ENCODE peak calls at places on chromosomes 1 and 21, in nine cellular contexts. S, Q, N, B, O, E, H, F and C are unnamed samples. For H3K4me1, the result is how much of the 10 kb centered on the place peaks cover.

GRCh38 chr1:200774311-200774710 is 35.6 kb downstream of the CAMSAP2 start:
- DNase-seq in S (no peak), Q (no peak), N (no peak), B (no peak), O (no peak), E (no peak), H (no peak), F (no peak), C (no peak)

GRCh38 chr1:244339776-244340175 is 111.9 kb downstream of the ADSS2 start:
- DNase-seq in S (no peak), Q (no peak), N (no peak), B (no peak), O (no peak), E (no peak), H (no peak), F (no peak), C (no peak)

GRCh38 chr1:236421022-236421421 is 26.9 kb downstream of the EDARADD start:
- DNase-seq in S (no peak), Q (no peak), N (peak), B (peak), O (no peak), E (no peak), H (no peak), F (peak), C (no peak)

GRCh38 chr1:167052389-167052788 is 37.8 kb downstream of the GPA33 start:
- DNase-seq in S (no peak), Q (no peak), N (no peak), B (peak), O (peak), E (peak), H (no peak), F (peak), C (no peak)

GRCh38 chr1:113266788-113267187 is 123.5 kb upstream of the MAGI3 start:
- DNase-seq in S (no peak), Q (no peak), N (no peak), B (no peak), O (no peak), E (no peak), H (no peak), F (no peak), C (no peak)

GRCh38 chr1:8455700-8456305 is 137.9 kb downstream of the SLC45A1 start:
- DNase-seq in S (no peak), Q (no peak), N (no peak), B (no peak), O (no peak), E (no peak), H (no peak), F (peak), C (no peak)

GRCh38 chr1:82903626-82904025 is 1095.3 kb downstream of the TTLL7 start:
- DNase-seq in S (no peak), Q (no peak), N (no peak), B (no peak), O (no peak), E (no peak), H (no peak), F (no peak), C (no peak)

GRCh38 chr1:231571904-231572303 is 43.4 kb downstream of the TSNAX start:
- DNase-seq in S (no peak), Q (peak), N (no peak), B (no peak), O (no peak), E (no peak), H (no peak), F (no peak), C (no peak)

GRCh38 chr1:221913351-221913750 is 171.5 kb upstream of the DUSP10 start:
- DNase-seq in S (no peak), Q (no peak), N (no peak), B (no peak), O (no peak), E (no peak), H (no peak), F (peak), C (no peak)

GRCh38 chr1:246709845-246710244 is 14.4 kb upstream of the SCCPDH start:
- DNase-seq in S (no peak), Q (no peak), N (no peak), B (peak), O (no peak), E (no peak), H (no peak), F (no peak), C (no peak)

GRCh38 chr1:227378183-227378582 is 59.9 kb upstream of the CDC42BPA start:
- DNase-seq in S (no peak), Q (no peak), N (no peak), B (no peak), O (no peak), E (peak), H (no peak), F (no peak), C (no peak)

GRCh38 chr1:8902765-8903164 is 24.3 kb upstream of the ENO1 start:
- DNase-seq in S (no peak), Q (no peak), N (no peak), B (no peak), O (no peak), E (no peak), H (no peak), F (peak), C (no peak)

GRCh38 chr1:34761776-34762307 is 2.3 kb downstream of the GJB4 start:
- DNase-seq in S (no peak), Q (no peak), N (no peak), B (no peak), O (no peak), E (no peak), H (no peak), F (no peak), C (no peak)

GRCh38 chr1:206556748-206557635 is 49.7 kb downstream of the RASSF5 start:
- DNase-seq in S (peak), Q (peak), N (peak), B (no peak), O (peak), E (peak), H (peak), F (peak), C (peak)

GRCh38 chr1:82226198-82226505 is 425.4 kb downstream of the ADGRL2 start:
- DNase-seq in S (no peak), Q (no peak), N (no peak), B (no peak), O (peak), E (no peak), H (no peak), F (no peak), C (no peak)

GRCh38 chr1:29532285-29532684 is 296.0 kb downstream of the PTPRU start:
- DNase-seq in S (no peak), Q (no peak), N (no peak), B (no peak), O (no peak), E (no peak), H (no peak), F (no peak), C (peak)

GRCh38 chr1:102098081-102098480 is 101.4 kb upstream of the OLFM3 start:
- DNase-seq in S (no peak), Q (no peak), N (no peak), B (no peak), O (peak), E (no peak), H (no peak), F (no peak), C (no peak)

GRCh38 chr1:163844393-163844948 is 522.7 kb downstream of the NUF2 start:
- DNase-seq in S (no peak), Q (no peak), N (no peak), B (no peak), O (peak), E (no peak), H (no peak), F (peak), C (no peak)

GRCh38 chr1:34250342-34250741 is 73.6 kb downstream of the C1orf94 start:
- DNase-seq in S (no peak), Q (no peak), N (no peak), B (no peak), O (no peak), E (no peak), H (no peak), F (no peak), C (no peak)

GRCh38 chr1:207064546-207064945 is 11.5 kb downstream of the PFKFB2 start:
- DNase-seq in S (no peak), Q (peak), N (no peak), B (no peak), O (no peak), E (no peak), H (no peak), F (no peak), C (peak)

GRCh38 chr1:206769331-206769731 is 1.2 kb upstream of the IL19 start:
- DNase-seq in S (peak), Q (no peak), N (no peak), B (no peak), O (no peak), E (no peak), H (no peak), F (no peak), C (peak)

GRCh38 chr1:159821171-159821867 is 5.4 kb upstream of the SLAMF8 start:
- DNase-seq in S (no peak), Q (no peak), N (peak), B (no peak), O (no peak), E (peak), H (no peak), F (peak), C (no peak)

GRCh38 chr1:93716974-93717373 is 35.3 kb upstream of the BCAR3 start:
- DNase-seq in S (peak), Q (no peak), N (no peak), B (no peak), O (peak), E (no peak), H (no peak), F (peak), C (no peak)

GRCh38 chr1:230309646-230310177 is 116.4 kb downstream of the PGBD5 start:
- DNase-seq in S (no peak), Q (no peak), N (no peak), B (no peak), O (no peak), E (no peak), H (no peak), F (no peak), C (no peak)

GRCh38 chr1:15100369-15101111 is 53.0 kb upstream of the TMEM51 start:
- DNase-seq in S (peak), Q (peak), N (peak), B (peak), O (peak), E (peak), H (peak), F (peak), C (peak)

GRCh38 chr1:109522026-109522425 is 12.5 kb upstream of the AMIGO1 start:
- DNase-seq in S (no peak), Q (no peak), N (no peak), B (no peak), O (no peak), E (no peak), H (no peak), F (no peak), C (no peak)

GRCh38 chr1:234731371-234732085 is 121.5 kb upstream of the IRF2BP2 start:
- DNase-seq in S (peak), Q (no peak), N (peak), B (peak), O (no peak), E (no peak), H (no peak), F (peak), C (no peak)

GRCh38 chr1:216910081-216910840 is 187.0 kb upstream of the ESRRG start:
- DNase-seq in S (no peak), Q (no peak), N (no peak), B (no peak), O (no peak), E (no peak), H (no peak), F (no peak), C (no peak)

GRCh38 chr1:12134716-12135115 is 32.1 kb upstream of the TNFRSF1B start:
- DNase-seq in S (no peak), Q (no peak), N (no peak), B (no peak), O (no peak), E (no peak), H (no peak), F (no peak), C (no peak)

DNA sequence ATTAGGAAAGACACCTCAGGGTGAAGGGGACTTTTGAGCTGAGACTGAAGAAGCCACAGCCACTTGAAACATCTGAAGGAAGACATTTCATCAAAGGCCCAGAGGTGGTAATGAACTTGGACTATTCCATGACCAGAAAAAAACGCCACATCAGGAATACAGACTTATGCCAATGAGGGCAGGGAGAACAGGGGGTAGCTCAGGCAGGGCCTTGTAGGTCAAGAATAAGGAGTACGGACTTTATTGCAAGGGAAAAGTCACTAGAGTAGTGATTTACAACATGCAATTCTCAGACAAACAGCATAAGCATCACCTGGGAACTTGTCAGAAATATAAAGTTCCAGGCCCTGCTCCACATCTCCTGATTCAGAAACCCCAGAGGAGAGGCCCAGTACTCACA is 11.8 kb downstream of the TP53BP2 start:
- DNase-seq in S (no peak), Q (no peak), N (no peak), B (no peak), O (no peak), E (no peak), H (no peak), F (peak), C (no peak)
- H3K4me1 ChIP-seq in S (half or more), Q (under half), N (under half), B (under half), O (half or more), E (under half), H (under half), F (under half), C (half or more)

GRCh38 chr1:229229721-229230135 is 41.2 kb upstream of the RAB4A start:
- DNase-seq in S (no peak), Q (peak), N (no peak), B (peak), O (no peak), E (peak), H (peak), F (peak), C (peak)
- H3K4me1 ChIP-seq in S (under half), Q (under half), N (under half), B (half or more), O (under half), E (under half), H (under half), F (under half), C (under half)

GRCh38 chr1:243271990-243272389 is 16.1 kb downstream of the SDCCAG8 start:
- DNase-seq in S (no peak), Q (no peak), N (peak), B (no peak), O (no peak), E (no peak), H (no peak), F (no peak), C (no peak)

GRCh38 chr1:243270097-243270864 is 14.4 kb downstream of the SDCCAG8 start:
- DNase-seq in S (no peak), Q (no peak), N (no peak), B (no peak), O (no peak), E (no peak), H (no peak), F (no peak), C (no peak)

GRCh38 chr1:243269461-243269801 is 13.6 kb downstream of the SDCCAG8 start:
- DNase-seq in S (no peak), Q (no peak), N (no peak), B (no peak), O (no peak), E (no peak), H (no peak), F (no peak), C (no peak)

GRCh38 chr1:243275316-243275715 is 19.5 kb downstream of the SDCCAG8 start:
- DNase-seq in S (no peak), Q (no peak), N (no peak), B (no peak), O (no peak), E (no peak), H (no peak), F (no peak), C (no peak)

DNA sequence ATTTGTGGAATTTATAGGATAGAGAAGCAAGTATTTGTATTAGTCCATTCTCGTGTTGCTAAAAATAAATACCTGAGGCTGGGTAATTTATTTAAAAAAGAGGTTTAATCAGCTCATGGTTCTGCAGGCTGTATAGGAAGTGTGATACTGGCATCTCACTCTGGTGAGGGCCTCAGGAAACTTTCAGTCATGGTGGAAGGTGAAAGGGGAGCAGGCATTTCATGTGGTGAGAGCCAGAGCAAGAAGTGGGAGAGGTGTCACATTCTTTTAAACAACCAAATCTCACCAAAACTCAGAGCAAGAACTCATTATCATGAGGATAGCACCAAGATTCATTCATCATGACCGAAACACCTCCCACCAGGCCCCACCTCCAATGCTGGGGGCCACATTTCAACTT is 18.1 kb downstream of the SDCCAG8 start:
- DNase-seq in S (no peak), Q (no peak), N (no peak), B (no peak), O (no peak), E (no peak), H (no peak), F (no peak), C (no peak)
- H3K4me1 ChIP-seq in S (under half), Q (under half), N (under half), B (under half), O (under half), E (under half), H (under half), F (under half), C (under half)

GRCh38 chr21:45114475-45114874 is 40.1 kb downstream of the ADARB1 start:
- DNase-seq in S (no peak), Q (no peak), N (no peak), B (no peak), O (no peak), E (no peak), H (no peak), F (no peak), C (no peak)

GRCh38 chr21:45112371-45112770 is 38.0 kb downstream of the ADARB1 start:
- DNase-seq in S (no peak), Q (no peak), N (no peak), B (no peak), O (no peak), E (no peak), H (no peak), F (peak), C (no peak)

GRCh38 chr21:45115141-45115540 is 40.8 kb downstream of the ADARB1 start:
- DNase-seq in S (no peak), Q (no peak), N (no peak), B (no peak), O (no peak), E (no peak), H (no peak), F (no peak), C (no peak)

GRCh38 chr21:45113543-45113942 is 39.2 kb downstream of the ADARB1 start:
- DNase-seq in S (no peak), Q (no peak), N (no peak), B (no peak), O (no peak), E (no peak), H (no peak), F (no peak), C (no peak)

GRCh38 chr21:45114072-45114471 is 39.7 kb downstream of the ADARB1 start:
- DNase-seq in S (no peak), Q (no peak), N (no peak), B (no peak), O (no peak), E (no peak), H (no peak), F (no peak), C (no peak)
- H3K4me1 ChIP-seq in S (under half), Q (half or more), N (under half), B (under half), O (under half), E (under half), H (under half), F (under half), C (under half)

DNA sequence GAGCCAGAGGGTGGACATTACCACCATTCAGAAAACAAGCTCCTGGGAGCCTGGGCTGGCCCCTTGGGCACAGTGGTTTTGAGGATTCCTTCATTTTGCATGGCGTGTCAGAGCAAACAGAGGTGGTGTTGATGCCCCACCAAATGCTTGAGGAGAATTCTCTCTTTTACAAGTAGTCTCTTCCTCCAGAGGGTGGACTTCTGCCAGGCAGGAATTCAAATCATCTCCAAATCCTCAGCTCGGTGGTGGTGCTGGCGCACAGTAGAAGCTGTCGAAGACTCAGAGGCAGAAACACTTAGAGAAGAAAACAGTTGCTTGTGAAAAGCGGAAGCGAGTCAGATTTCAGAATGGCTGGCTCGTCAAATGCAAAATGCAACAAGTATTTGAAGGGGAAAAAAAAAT is 3.4 kb upstream of the CHI3L1 start:
- DNase-seq in S (no peak), Q (no peak), N (no peak), B (no peak), O (no peak), E (no peak), H (no peak), F (no peak), C (no peak)
- H3K4me1 ChIP-seq in S (under half), Q (under half), N (under half), B (under half), O (under half), E (under half), H (under half), F (under half), C (under half)

GRCh38 chr1:180633092-180634045 is 1.5 kb downstream of the XPR1 start:
- DNase-seq in S (no peak), Q (no peak), N (no peak), B (no peak), O (peak), E (no peak), H (no peak), F (peak), C (no peak)

GRCh38 chr1:180631766-180632325 is at the start of gene XPR1:
- DNase-seq in S (peak), Q (peak), N (peak), B (peak), O (peak), E (peak), H (peak), F (peak), C (peak)

GRCh38 chr1:180639871-180640270 is 8.0 kb downstream of the XPR1 start:
- DNase-seq in S (no peak), Q (no peak), N (no peak), B (no peak), O (no peak), E (peak), H (no peak), F (no peak), C (no peak)

GRCh38 chr1:180632326-180633088 is 685 bp downstream of the XPR1 start:
- DNase-seq in S (peak), Q (peak), N (no peak), B (peak), O (peak), E (peak), H (no peak), F (peak), C (peak)

GRCh38 chr1:180636138-180636537 is 4.3 kb downstream of the XPR1 start:
- DNase-seq in S (peak), Q (no peak), N (no peak), B (no peak), O (peak), E (no peak), H (no peak), F (no peak), C (no peak)
- H3K4me1 ChIP-seq in S (under half), Q (under half), N (under half), B (under half), O (under half), E (under half), H (under half), F (under half), C (half or more)

DNA sequence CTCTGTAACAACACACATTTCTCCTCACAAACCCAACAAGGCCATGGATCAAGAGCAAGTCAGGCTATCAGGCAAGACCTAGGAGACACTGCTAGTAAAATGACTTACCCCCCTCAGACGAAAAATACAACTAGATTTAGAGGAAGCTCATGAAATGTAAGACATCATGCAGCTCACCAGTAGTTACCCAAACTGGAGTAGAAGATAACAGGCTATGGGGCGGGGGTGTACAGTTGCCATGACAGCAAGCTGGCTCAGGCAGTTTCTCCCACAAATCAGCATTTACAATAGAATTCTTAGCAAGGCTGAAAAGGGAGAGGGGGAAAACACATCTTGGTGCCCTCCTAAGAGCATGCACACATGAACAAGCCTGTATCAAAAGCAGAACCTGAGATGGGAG is 13.9 kb downstream of the TPM3 start:
- DNase-seq in S (no peak), Q (no peak), N (no peak), B (no peak), O (no peak), E (no peak), H (no peak), F (peak), C (no peak)
- H3K4me1 ChIP-seq in S (half or more), Q (under half), N (under half), B (half or more), O (under half), E (under half), H (under half), F (half or more), C (half or more)